ENCODE peak calls at places on chromosomes 5 and 9, in eight cellular contexts. One of them, this sample, is unnamed.

GRCh38 chr5:171418982-171419662 is at the start of gene FGF18:
- DNase-seq in fibroblast of mammary gland: peak
- DNase-seq in cardiac muscle cell: peak
- DNase-seq in A673: peak
- DNase-seq in OCI-LY7: peak
- DNase-seq in esophagus squamous epithelium: no peak
- DNase-seq in WTC11: peak
- DNase-seq in fibroblast of pulmonary artery: peak
- DNase-seq in this sample: no peak

GRCh38 chr5:92508271-92508670 is 1072.7 kb downstream of the NR2F1-AS1 start:
- DNase-seq in fibroblast of mammary gland: peak
- DNase-seq in cardiac muscle cell: no peak
- DNase-seq in A673: no peak
- DNase-seq in OCI-LY7: no peak
- DNase-seq in esophagus squamous epithelium: no peak
- DNase-seq in WTC11: no peak
- DNase-seq in fibroblast of pulmonary artery: no peak
- DNase-seq in this sample: no peak

GRCh38 chr5:180287868-180288267 is 4.0 kb downstream of the MAPK9 start:
- DNase-seq in fibroblast of mammary gland: no peak
- DNase-seq in cardiac muscle cell: no peak
- DNase-seq in A673: no peak
- DNase-seq in OCI-LY7: no peak
- DNase-seq in esophagus squamous epithelium: no peak
- DNase-seq in WTC11: no peak
- DNase-seq in fibroblast of pulmonary artery: no peak
- DNase-seq in this sample: no peak

GRCh38 chr5:38424237-38425080 is 132.0 kb downstream of the LIFR start:
- DNase-seq in fibroblast of mammary gland: no peak
- DNase-seq in cardiac muscle cell: no peak
- DNase-seq in A673: no peak
- DNase-seq in OCI-LY7: no peak
- DNase-seq in esophagus squamous epithelium: no peak
- DNase-seq in WTC11: no peak
- DNase-seq in fibroblast of pulmonary artery: no peak
- DNase-seq in this sample: no peak

GRCh38 chr9:75200892-75201470 is 112.7 kb downstream of the OSTF1 start:
- DNase-seq in fibroblast of mammary gland: peak
- DNase-seq in cardiac muscle cell: peak
- DNase-seq in A673: peak
- DNase-seq in OCI-LY7: peak
- DNase-seq in esophagus squamous epithelium: no peak
- DNase-seq in WTC11: no peak
- DNase-seq in fibroblast of pulmonary artery: peak
- DNase-seq in this sample: no peak

GRCh38 chr5:160970605-160971191 is 118.7 kb upstream of the ATP10B start:
- DNase-seq in fibroblast of mammary gland: peak
- DNase-seq in cardiac muscle cell: no peak
- DNase-seq in A673: peak
- DNase-seq in OCI-LY7: peak
- DNase-seq in esophagus squamous epithelium: no peak
- DNase-seq in WTC11: no peak
- DNase-seq in fibroblast of pulmonary artery: no peak
- DNase-seq in this sample: no peak

GRCh38 chr5:42403236-42403635 is 20.0 kb upstream of the GHR start:
- DNase-seq in fibroblast of mammary gland: no peak
- DNase-seq in cardiac muscle cell: no peak
- DNase-seq in A673: no peak
- DNase-seq in OCI-LY7: no peak
- DNase-seq in esophagus squamous epithelium: no peak
- DNase-seq in WTC11: no peak
- DNase-seq in fibroblast of pulmonary artery: no peak
- DNase-seq in this sample: no peak

GRCh38 chr9:16912197-16912596 is 41.7 kb upstream of the BNC2 start:
- DNase-seq in fibroblast of mammary gland: no peak
- DNase-seq in cardiac muscle cell: no peak
- DNase-seq in A673: no peak
- DNase-seq in OCI-LY7: no peak
- DNase-seq in esophagus squamous epithelium: no peak
- DNase-seq in WTC11: no peak
- DNase-seq in fibroblast of pulmonary artery: peak
- DNase-seq in this sample: no peak

GRCh38 chr5:171275822-171276544 is 33.1 kb upstream of the TLX3 start:
- DNase-seq in fibroblast of mammary gland: no peak
- DNase-seq in cardiac muscle cell: no peak
- DNase-seq in A673: no peak
- DNase-seq in OCI-LY7: no peak
- DNase-seq in esophagus squamous epithelium: no peak
- DNase-seq in WTC11: no peak
- DNase-seq in fibroblast of pulmonary artery: no peak
- DNase-seq in this sample: no peak

GRCh38 chr5:93150311-93151012 is 430.6 kb downstream of the NR2F1-AS1 start:
- DNase-seq in fibroblast of mammary gland: peak
- DNase-seq in cardiac muscle cell: no peak
- DNase-seq in A673: no peak
- DNase-seq in OCI-LY7: no peak
- DNase-seq in esophagus squamous epithelium: no peak
- DNase-seq in WTC11: no peak
- DNase-seq in fibroblast of pulmonary artery: no peak
- DNase-seq in this sample: no peak

GRCh38 chr5:44294492-44294891 is 94.7 kb downstream of the FGF10 start:
- DNase-seq in fibroblast of mammary gland: peak
- DNase-seq in cardiac muscle cell: no peak
- DNase-seq in A673: peak
- DNase-seq in OCI-LY7: no peak
- DNase-seq in esophagus squamous epithelium: no peak
- DNase-seq in WTC11: no peak
- DNase-seq in fibroblast of pulmonary artery: no peak
- DNase-seq in this sample: no peak

GRCh38 chr9:89375181-89375760 is 57.0 kb downstream of the SECISBP2 start:
- DNase-seq in fibroblast of mammary gland: no peak
- DNase-seq in cardiac muscle cell: no peak
- DNase-seq in A673: no peak
- DNase-seq in OCI-LY7: peak
- DNase-seq in esophagus squamous epithelium: no peak
- DNase-seq in WTC11: no peak
- DNase-seq in fibroblast of pulmonary artery: peak
- DNase-seq in this sample: no peak

GRCh38 chr9:4927701-4928100 is 57.4 kb upstream of the JAK2 start:
- DNase-seq in fibroblast of mammary gland: peak
- DNase-seq in cardiac muscle cell: no peak
- DNase-seq in A673: no peak
- DNase-seq in OCI-LY7: no peak
- DNase-seq in esophagus squamous epithelium: no peak
- DNase-seq in WTC11: no peak
- DNase-seq in fibroblast of pulmonary artery: no peak
- DNase-seq in this sample: no peak

GRCh38 chr5:72477644-72478043 is 29.6 kb downstream of the ZNF366 start:
- DNase-seq in fibroblast of mammary gland: no peak
- DNase-seq in cardiac muscle cell: no peak
- DNase-seq in A673: no peak
- DNase-seq in OCI-LY7: no peak
- DNase-seq in esophagus squamous epithelium: no peak
- DNase-seq in WTC11: no peak
- DNase-seq in fibroblast of pulmonary artery: no peak
- DNase-seq in this sample: no peak

GRCh38 chr5:96896806-96897205 is 20.5 kb downstream of the ERAP2 start:
- DNase-seq in fibroblast of mammary gland: no peak
- DNase-seq in cardiac muscle cell: no peak
- DNase-seq in A673: no peak
- DNase-seq in OCI-LY7: peak
- DNase-seq in esophagus squamous epithelium: no peak
- DNase-seq in WTC11: no peak
- DNase-seq in fibroblast of pulmonary artery: no peak
- DNase-seq in this sample: no peak

GRCh38 chr9:27561697-27562096 is 11.6 kb downstream of the C9orf72 start:
- DNase-seq in fibroblast of mammary gland: no peak
- DNase-seq in cardiac muscle cell: no peak
- DNase-seq in A673: no peak
- DNase-seq in OCI-LY7: no peak
- DNase-seq in esophagus squamous epithelium: no peak
- DNase-seq in WTC11: no peak
- DNase-seq in fibroblast of pulmonary artery: no peak
- DNase-seq in this sample: no peak

GRCh38 chr5:122053181-122054109 is 24.6 kb downstream of the LOX start:
- DNase-seq in fibroblast of mammary gland: peak
- DNase-seq in cardiac muscle cell: peak
- DNase-seq in A673: no peak
- DNase-seq in OCI-LY7: no peak
- DNase-seq in esophagus squamous epithelium: no peak
- DNase-seq in WTC11: no peak
- DNase-seq in fibroblast of pulmonary artery: peak
- DNase-seq in this sample: no peak

GRCh38 chr5:156694556-156694955 is 155.5 kb upstream of the PPP1R2B start:
- DNase-seq in fibroblast of mammary gland: no peak
- DNase-seq in cardiac muscle cell: no peak
- DNase-seq in A673: no peak
- DNase-seq in OCI-LY7: no peak
- DNase-seq in esophagus squamous epithelium: no peak
- DNase-seq in WTC11: no peak
- DNase-seq in fibroblast of pulmonary artery: no peak
- DNase-seq in this sample: no peak

GRCh38 chr9:121696935-121697334 is 45.5 kb downstream of the DAB2IP start:
- DNase-seq in fibroblast of mammary gland: no peak
- DNase-seq in cardiac muscle cell: no peak
- DNase-seq in A673: no peak
- DNase-seq in OCI-LY7: peak
- DNase-seq in esophagus squamous epithelium: no peak
- DNase-seq in WTC11: no peak
- DNase-seq in fibroblast of pulmonary artery: no peak
- DNase-seq in this sample: no peak

GRCh38 chr9:98533866-98534265 is 174.9 kb downstream of the GABBR2 start:
- DNase-seq in fibroblast of mammary gland: no peak
- DNase-seq in cardiac muscle cell: no peak
- DNase-seq in A673: no peak
- DNase-seq in OCI-LY7: no peak
- DNase-seq in esophagus squamous epithelium: no peak
- DNase-seq in WTC11: no peak
- DNase-seq in fibroblast of pulmonary artery: no peak
- DNase-seq in this sample: no peak

GRCh38 chr9:98538626-98539031 is 170.1 kb downstream of the GABBR2 start:
- DNase-seq in fibroblast of mammary gland: no peak
- DNase-seq in cardiac muscle cell: peak
- DNase-seq in A673: no peak
- DNase-seq in OCI-LY7: no peak
- DNase-seq in esophagus squamous epithelium: no peak
- DNase-seq in WTC11: no peak
- DNase-seq in fibroblast of pulmonary artery: no peak
- DNase-seq in this sample: no peak

GRCh38 chr9:98538203-98538602 is 170.5 kb downstream of the GABBR2 start:
- DNase-seq in fibroblast of mammary gland: no peak
- DNase-seq in cardiac muscle cell: no peak
- DNase-seq in A673: no peak
- DNase-seq in OCI-LY7: no peak
- DNase-seq in esophagus squamous epithelium: no peak
- DNase-seq in WTC11: no peak
- DNase-seq in fibroblast of pulmonary artery: no peak
- DNase-seq in this sample: no peak

GRCh38 chr9:98539954-98540353 is 168.8 kb downstream of the GABBR2 start:
- DNase-seq in fibroblast of mammary gland: peak
- DNase-seq in cardiac muscle cell: peak
- DNase-seq in A673: no peak
- DNase-seq in OCI-LY7: no peak
- DNase-seq in esophagus squamous epithelium: no peak
- DNase-seq in WTC11: no peak
- DNase-seq in fibroblast of pulmonary artery: peak
- DNase-seq in this sample: no peak

GRCh38 chr9:98536542-98537173 is 172.1 kb downstream of the GABBR2 start:
- DNase-seq in fibroblast of mammary gland: no peak
- DNase-seq in cardiac muscle cell: peak
- DNase-seq in A673: peak
- DNase-seq in OCI-LY7: peak
- DNase-seq in esophagus squamous epithelium: no peak
- DNase-seq in WTC11: peak
- DNase-seq in fibroblast of pulmonary artery: no peak
- DNase-seq in this sample: no peak
- TF ChIP-seq CTCF in fibroblast of mammary gland: peak
- TF ChIP-seq CTCF in cardiac muscle cell: peak
- TF ChIP-seq CTCF in A673: peak
- TF ChIP-seq CTCF in OCI-LY7: peak
- TF ChIP-seq CTCF in esophagus squamous epithelium: peak
- TF ChIP-seq CTCF in WTC11: peak
- TF ChIP-seq CTCF in fibroblast of pulmonary artery: peak
- TF ChIP-seq CTCF in this sample: no peak

DNA sequence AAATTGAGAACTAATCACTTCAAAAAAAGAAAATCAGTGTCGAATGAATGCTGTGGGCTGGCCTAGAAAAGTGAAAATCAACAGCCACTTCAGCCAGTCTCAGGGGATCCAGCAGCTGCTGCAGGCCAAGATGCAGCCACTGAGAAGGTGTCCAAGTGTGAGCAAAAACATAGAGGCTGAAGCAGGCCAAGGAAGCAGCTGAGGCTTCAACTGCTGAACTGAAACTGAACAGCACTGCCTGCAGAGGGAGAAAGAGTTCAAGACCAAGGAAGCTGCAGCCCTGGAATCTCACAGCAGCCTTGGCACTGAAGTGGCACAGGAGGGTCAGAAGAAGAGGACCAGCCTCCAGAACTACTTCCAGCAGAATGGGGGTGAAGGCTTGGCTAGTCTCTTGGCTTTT is 15.8 kb upstream of the SLC36A3 start:
- DNase-seq in fibroblast of mammary gland: peak
- DNase-seq in cardiac muscle cell: peak
- DNase-seq in A673: no peak
- DNase-seq in OCI-LY7: peak
- DNase-seq in esophagus squamous epithelium: no peak
- DNase-seq in WTC11: no peak
- DNase-seq in fibroblast of pulmonary artery: peak
- DNase-seq in this sample: no peak
- TF ChIP-seq CTCF in fibroblast of mammary gland: peak
- TF ChIP-seq CTCF in cardiac muscle cell: peak
- TF ChIP-seq CTCF in A673: no peak
- TF ChIP-seq CTCF in OCI-LY7: peak
- TF ChIP-seq CTCF in esophagus squamous epithelium: no peak
- TF ChIP-seq CTCF in WTC11: no peak
- TF ChIP-seq CTCF in fibroblast of pulmonary artery: peak
- TF ChIP-seq CTCF in this sample: no peak

DNA sequence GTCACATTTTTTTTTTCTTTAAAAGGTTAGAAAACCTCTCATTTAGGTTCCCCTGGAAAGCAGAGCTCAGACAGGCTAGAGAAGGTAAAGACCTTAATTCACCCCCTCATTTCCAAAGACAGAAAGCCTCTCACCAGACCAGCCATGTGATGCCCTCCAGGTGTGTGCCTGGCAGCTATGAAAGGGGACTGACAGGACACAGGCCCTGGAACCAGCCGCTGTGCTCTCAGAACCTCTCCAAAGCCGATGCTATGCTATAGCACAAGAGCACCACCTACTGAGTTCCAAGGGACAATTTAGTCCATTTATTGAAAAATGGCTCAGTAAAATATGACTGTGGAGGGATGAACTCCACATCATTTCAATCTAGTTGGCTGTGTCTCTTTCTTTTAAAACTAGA is 48.8 kb downstream of the FANCC start:
- DNase-seq in fibroblast of mammary gland: peak
- DNase-seq in cardiac muscle cell: peak
- DNase-seq in A673: peak
- DNase-seq in OCI-LY7: peak
- DNase-seq in esophagus squamous epithelium: no peak
- DNase-seq in WTC11: peak
- DNase-seq in fibroblast of pulmonary artery: peak
- DNase-seq in this sample: no peak
- TF ChIP-seq CTCF in fibroblast of mammary gland: peak
- TF ChIP-seq CTCF in cardiac muscle cell: peak
- TF ChIP-seq CTCF in A673: peak
- TF ChIP-seq CTCF in OCI-LY7: peak
- TF ChIP-seq CTCF in esophagus squamous epithelium: peak
- TF ChIP-seq CTCF in WTC11: no peak
- TF ChIP-seq CTCF in fibroblast of pulmonary artery: peak
- TF ChIP-seq CTCF in this sample: peak

GRCh38 chr9:12719431-12719830 is 26.2 kb downstream of the TYRP1 start:
- DNase-seq in fibroblast of mammary gland: peak
- DNase-seq in cardiac muscle cell: peak
- DNase-seq in A673: peak
- DNase-seq in OCI-LY7: peak
- DNase-seq in esophagus squamous epithelium: no peak
- DNase-seq in WTC11: no peak
- DNase-seq in fibroblast of pulmonary artery: peak
- DNase-seq in this sample: no peak
- TF ChIP-seq CTCF in fibroblast of mammary gland: peak
- TF ChIP-seq CTCF in cardiac muscle cell: peak
- TF ChIP-seq CTCF in A673: peak
- TF ChIP-seq CTCF in OCI-LY7: peak
- TF ChIP-seq CTCF in esophagus squamous epithelium: peak
- TF ChIP-seq CTCF in WTC11: no peak
- TF ChIP-seq CTCF in fibroblast of pulmonary artery: peak
- TF ChIP-seq CTCF in this sample: peak